ENCODE peak calls at places on chromosomes 5 and 9, in five cellular contexts. One of them, this sample, is unnamed.

GRCh38 chr9:112273826-112274225 is 59.6 kb downstream of the PTBP3 start:
- DNase-seq in lower leg skin: no peak
- DNase-seq in adrenal gland: no peak
- DNase-seq in lung: no peak
- DNase-seq in fibroblast of pulmonary artery: no peak
- DNase-seq in this sample: no peak

GRCh38 chr9:129671519-129671918 is 6.1 kb downstream of the PRRX2 start:
- DNase-seq in lower leg skin: no peak
- DNase-seq in adrenal gland: no peak
- DNase-seq in lung: no peak
- DNase-seq in fibroblast of pulmonary artery: no peak
- DNase-seq in this sample: no peak

GRCh38 chr9:41229408-41230401 is 40.6 kb upstream of the ZNG1F start:
- DNase-seq in lower leg skin: peak; percentile 83
- DNase-seq in adrenal gland: peak; percentile 11
- DNase-seq in lung: no peak
- DNase-seq in fibroblast of pulmonary artery: peak; percentile 10
- DNase-seq in this sample: peak; percentile 48

GRCh38 chr9:22623236-22623635 is 176.6 kb downstream of the DMRTA1 start:
- DNase-seq in lower leg skin: no peak
- DNase-seq in adrenal gland: no peak
- DNase-seq in lung: no peak
- DNase-seq in fibroblast of pulmonary artery: no peak
- DNase-seq in this sample: no peak

GRCh38 chr9:19409406-19410194 is 791 bp downstream of the ACER2 start:
- DNase-seq in lower leg skin: no peak
- DNase-seq in adrenal gland: peak; percentile 66
- DNase-seq in lung: no peak
- DNase-seq in fibroblast of pulmonary artery: peak; percentile 43
- DNase-seq in this sample: no peak

GRCh38 chr5:112529525-112529924 is 110.4 kb upstream of the EPB41L4A start:
- DNase-seq in lower leg skin: no peak
- DNase-seq in adrenal gland: no peak
- DNase-seq in lung: no peak
- DNase-seq in fibroblast of pulmonary artery: peak; percentile 26
- DNase-seq in this sample: no peak

GRCh38 chr9:95461448-95462381 is 55.1 kb downstream of the PTCH1 start:
- DNase-seq in lower leg skin: peak; percentile 80
- DNase-seq in adrenal gland: no peak
- DNase-seq in lung: no peak
- DNase-seq in fibroblast of pulmonary artery: no peak
- DNase-seq in this sample: no peak

GRCh38 chr5:462051-462481 is 19.1 kb downstream of the EXOC3 start:
- DNase-seq in lower leg skin: peak; percentile 76
- DNase-seq in adrenal gland: peak; percentile 2
- DNase-seq in lung: no peak
- DNase-seq in fibroblast of pulmonary artery: no peak
- DNase-seq in this sample: no peak

GRCh38 chr9:136726631-136727191 is 14.3 kb downstream of the DIPK1B start:
- DNase-seq in lower leg skin: no peak
- DNase-seq in adrenal gland: no peak
- DNase-seq in lung: no peak
- DNase-seq in fibroblast of pulmonary artery: no peak
- DNase-seq in this sample: no peak

GRCh38 chr9:131422241-131422792 is 28.4 kb downstream of the PRRC2B start:
- DNase-seq in lower leg skin: no peak
- DNase-seq in adrenal gland: peak; percentile 64
- DNase-seq in lung: no peak
- DNase-seq in fibroblast of pulmonary artery: no peak
- DNase-seq in this sample: no peak

GRCh38 chr9:131421691-131422090 is 27.8 kb downstream of the PRRC2B start:
- DNase-seq in lower leg skin: no peak
- DNase-seq in adrenal gland: no peak
- DNase-seq in lung: no peak
- DNase-seq in fibroblast of pulmonary artery: no peak
- DNase-seq in this sample: no peak

GRCh38 chr9:131419029-131419614 is 25.2 kb downstream of the PRRC2B start:
- DNase-seq in lower leg skin: no peak
- DNase-seq in adrenal gland: no peak
- DNase-seq in lung: no peak
- DNase-seq in fibroblast of pulmonary artery: no peak
- DNase-seq in this sample: no peak

GRCh38 chr9:131419716-131420115 is 25.8 kb downstream of the PRRC2B start:
- DNase-seq in lower leg skin: no peak
- DNase-seq in adrenal gland: no peak
- DNase-seq in lung: no peak
- DNase-seq in fibroblast of pulmonary artery: no peak
- DNase-seq in this sample: no peak

DNA sequence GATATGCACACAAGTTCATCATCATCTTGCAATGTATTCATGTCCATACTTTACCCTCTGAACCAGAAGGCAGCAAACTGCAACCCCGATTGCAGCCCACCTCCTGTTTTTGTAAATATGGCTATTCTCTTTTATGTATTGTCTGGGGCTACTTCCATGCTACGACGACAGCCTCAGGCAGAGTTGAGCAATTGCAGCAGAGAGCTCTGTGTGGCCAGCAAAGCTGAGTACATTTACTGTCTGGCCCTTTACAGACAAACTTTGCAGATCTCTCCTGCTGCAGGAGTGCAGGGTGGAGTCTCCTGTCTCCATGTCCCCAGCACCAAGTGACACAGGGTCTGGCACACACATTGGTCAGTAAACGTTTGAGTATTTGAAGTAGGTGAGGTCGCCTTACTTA is 27.0 kb downstream of the PRRC2B start:
- DNase-seq in lower leg skin: no peak
- DNase-seq in adrenal gland: peak; percentile 62
- DNase-seq in lung: no peak
- DNase-seq in fibroblast of pulmonary artery: peak; percentile 63
- DNase-seq in this sample: no peak
- TF ChIP-seq CTCF in lower leg skin: no peak
- TF ChIP-seq CTCF in adrenal gland: peak; percentile 25
- TF ChIP-seq CTCF in lung: no peak
- TF ChIP-seq CTCF in fibroblast of pulmonary artery: peak; percentile 33
- TF ChIP-seq CTCF in this sample: no peak

DNA sequence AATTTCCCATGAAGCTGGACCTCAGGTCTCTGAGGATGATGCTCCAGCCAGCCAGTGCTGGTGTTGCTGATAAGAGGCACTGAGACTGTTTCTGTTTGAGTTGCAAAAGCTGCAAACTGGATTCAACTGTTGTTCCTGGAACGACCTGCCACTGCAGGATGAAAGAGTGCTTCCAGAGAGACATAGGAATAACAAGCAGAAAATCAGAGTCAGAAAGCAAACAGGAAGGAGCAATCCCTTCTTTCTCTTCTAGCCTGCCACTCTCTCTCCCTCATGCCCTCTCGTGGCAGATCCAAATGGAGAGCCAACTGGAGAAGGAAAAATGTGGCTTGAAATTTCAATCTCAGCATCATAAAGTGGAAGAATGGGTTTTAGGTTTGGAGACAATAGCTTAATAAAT is 110.4 kb downstream of the STARD4 start:
- DNase-seq in lower leg skin: no peak
- DNase-seq in adrenal gland: no peak
- DNase-seq in lung: no peak
- DNase-seq in fibroblast of pulmonary artery: no peak
- DNase-seq in this sample: no peak
- TF ChIP-seq CTCF in lower leg skin: no peak
- TF ChIP-seq CTCF in adrenal gland: no peak
- TF ChIP-seq CTCF in lung: no peak
- TF ChIP-seq CTCF in fibroblast of pulmonary artery: no peak
- TF ChIP-seq CTCF in this sample: no peak

GRCh38 chr9:128552153-128552743 is at the start of gene SPTAN1:
- DNase-seq in lower leg skin: peak; percentile 98
- DNase-seq in adrenal gland: peak; percentile 91
- DNase-seq in lung: peak; percentile 89
- DNase-seq in fibroblast of pulmonary artery: peak; percentile 89
- DNase-seq in this sample: peak; percentile 90
- TF ChIP-seq CTCF in lower leg skin: no peak
- TF ChIP-seq CTCF in adrenal gland: peak; percentile 46
- TF ChIP-seq CTCF in lung: no peak
- TF ChIP-seq CTCF in fibroblast of pulmonary artery: no peak
- TF ChIP-seq CTCF in this sample: no peak

DNA sequence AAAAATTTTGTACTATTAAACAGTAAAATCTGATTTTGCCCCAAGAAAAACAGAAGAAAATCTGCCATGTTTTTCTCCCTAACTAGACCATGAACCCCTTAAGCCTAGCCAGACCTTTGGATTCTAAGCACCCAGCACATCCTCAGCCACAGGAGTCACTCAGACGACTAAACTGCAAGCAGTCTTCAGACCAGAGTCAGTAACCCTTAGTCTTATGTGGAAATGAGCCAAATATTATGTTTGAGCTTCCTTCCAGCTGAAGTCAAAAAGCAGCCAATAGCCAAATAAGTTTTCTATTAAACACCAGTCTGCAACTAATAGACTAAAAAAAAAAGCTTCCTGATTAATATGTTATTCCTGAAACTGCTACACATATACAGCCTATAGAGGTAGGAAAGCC is 47.4 kb downstream of the GOLPH3 start:
- DNase-seq in lower leg skin: no peak
- DNase-seq in adrenal gland: no peak
- DNase-seq in lung: no peak
- DNase-seq in fibroblast of pulmonary artery: peak; percentile 21
- DNase-seq in this sample: no peak
- TF ChIP-seq CTCF in lower leg skin: no peak
- TF ChIP-seq CTCF in adrenal gland: no peak
- TF ChIP-seq CTCF in lung: no peak
- TF ChIP-seq CTCF in fibroblast of pulmonary artery: no peak
- TF ChIP-seq CTCF in this sample: no peak

GRCh38 chr9:127910613-127911205 is 6.1 kb downstream of the ST6GALNAC4 start:
- DNase-seq in lower leg skin: no peak
- DNase-seq in adrenal gland: no peak
- DNase-seq in lung: no peak
- DNase-seq in fibroblast of pulmonary artery: peak; percentile 34
- DNase-seq in this sample: no peak
- TF ChIP-seq CTCF in lower leg skin: no peak
- TF ChIP-seq CTCF in adrenal gland: no peak
- TF ChIP-seq CTCF in lung: no peak
- TF ChIP-seq CTCF in fibroblast of pulmonary artery: no peak
- TF ChIP-seq CTCF in this sample: no peak

GRCh38 chr5:64505769-64506566 is at the start of gene RGS7BP:
- DNase-seq in lower leg skin: peak; percentile 81
- DNase-seq in adrenal gland: peak; percentile 58
- DNase-seq in lung: no peak
- DNase-seq in fibroblast of pulmonary artery: peak; percentile 31
- DNase-seq in this sample: no peak
- TF ChIP-seq CTCF in lower leg skin: no peak
- TF ChIP-seq CTCF in adrenal gland: no peak
- TF ChIP-seq CTCF in lung: no peak
- TF ChIP-seq CTCF in fibroblast of pulmonary artery: no peak
- TF ChIP-seq CTCF in this sample: no peak

This sample was measured in CD14-positive monocyte.